ENCODE peak calls at places on chromosomes 13 and 19, in nine cellular contexts. R is ovary, O is transverse colon, H is adrenal gland, A is uterus, J is heart left ventricle, N is tibial nerve, L is erythroblast, C is H54. D is an unnamed sample.

GRCh38 chr19:2517881-2518601 is 42.1 kb downstream of the GADD45B start:
- DNase-seq in O (no peak), A (no peak), L (no peak), H (no peak), R (no peak), N (no peak), C (no peak), J (no peak), D (no peak)

GRCh38 chr19:7337380-7338194 is 11.2 kb upstream of the ARHGEF18 start:
- DNase-seq in N (peak), J (no peak), L (no peak), A (no peak), H (no peak), R (no peak), O (peak), C (no peak), D (no peak)

GRCh38 chr13:97224544-97225324 is 2.6 kb downstream of the MBNL2 start:
- DNase-seq in H (no peak), N (peak), J (peak), R (no peak), O (peak), A (no peak), L (peak), C (no peak), D (no peak)

GRCh38 chr19:53916004-53916403 is 6.9 kb downstream of the CACNG7 start:
- DNase-seq in L (no peak), R (no peak), O (no peak), A (no peak), C (no peak), J (no peak), H (no peak), N (no peak), D (no peak)

GRCh38 chr13:111503376-111503775 is 182.9 kb downstream of the TEX29 start:
- DNase-seq in A (no peak), L (no peak), O (no peak), H (no peak), C (no peak), J (no peak), N (no peak), R (no peak), D (no peak)

GRCh38 chr19:45955905-45956608 is 17.6 kb downstream of the NOVA2 start:
- DNase-seq in A (peak), J (peak), N (peak), H (peak), L (no peak), O (no peak), C (peak), R (no peak), D (no peak)

GRCh38 chr19:16296713-16297112 is 27.9 kb upstream of the KLF2 start:
- DNase-seq in N (no peak), L (no peak), A (no peak), H (no peak), R (no peak), J (no peak), O (no peak), C (no peak), D (no peak)

GRCh38 chr13:43014162-43014561 is 9.2 kb upstream of the DNAJC15 start:
- DNase-seq in N (no peak), A (no peak), O (no peak), H (no peak), J (no peak), L (no peak), R (no peak), C (no peak), D (no peak)

GRCh38 chr19:17555929-17556813 is 722 bp downstream of the COLGALT1 start:
- DNase-seq in R (peak), C (no peak), H (peak), N (peak), A (peak), O (peak), J (peak), L (peak), D (no peak)

GRCh38 chr13:42039946-42040729 is 8.3 kb upstream of the DGKH start:
- DNase-seq in L (peak), O (peak), R (peak), N (peak), J (peak), A (peak), C (peak), H (peak), D (peak)

GRCh38 chr19:49638360-49638759 is 1.6 kb downstream of the RRAS start:
- DNase-seq in L (no peak), A (no peak), N (no peak), H (no peak), O (peak), C (no peak), R (no peak), J (peak), D (no peak)

GRCh38 chr19:49640113-49640898 is at the start of gene RRAS:
- DNase-seq in N (peak), R (peak), A (peak), H (peak), J (peak), O (peak), L (peak), C (peak), D (peak)

GRCh38 chr19:49641688-49642487 is at the start of gene SCAF1:
- DNase-seq in L (peak), R (peak), O (peak), J (peak), H (peak), N (peak), C (peak), A (peak), D (peak)

GRCh38 chr19:49637865-49638350 is 2.0 kb downstream of the RRAS start:
- DNase-seq in R (peak), J (peak), C (peak), O (peak), H (peak), A (peak), N (peak), L (peak), D (peak)

DNA sequence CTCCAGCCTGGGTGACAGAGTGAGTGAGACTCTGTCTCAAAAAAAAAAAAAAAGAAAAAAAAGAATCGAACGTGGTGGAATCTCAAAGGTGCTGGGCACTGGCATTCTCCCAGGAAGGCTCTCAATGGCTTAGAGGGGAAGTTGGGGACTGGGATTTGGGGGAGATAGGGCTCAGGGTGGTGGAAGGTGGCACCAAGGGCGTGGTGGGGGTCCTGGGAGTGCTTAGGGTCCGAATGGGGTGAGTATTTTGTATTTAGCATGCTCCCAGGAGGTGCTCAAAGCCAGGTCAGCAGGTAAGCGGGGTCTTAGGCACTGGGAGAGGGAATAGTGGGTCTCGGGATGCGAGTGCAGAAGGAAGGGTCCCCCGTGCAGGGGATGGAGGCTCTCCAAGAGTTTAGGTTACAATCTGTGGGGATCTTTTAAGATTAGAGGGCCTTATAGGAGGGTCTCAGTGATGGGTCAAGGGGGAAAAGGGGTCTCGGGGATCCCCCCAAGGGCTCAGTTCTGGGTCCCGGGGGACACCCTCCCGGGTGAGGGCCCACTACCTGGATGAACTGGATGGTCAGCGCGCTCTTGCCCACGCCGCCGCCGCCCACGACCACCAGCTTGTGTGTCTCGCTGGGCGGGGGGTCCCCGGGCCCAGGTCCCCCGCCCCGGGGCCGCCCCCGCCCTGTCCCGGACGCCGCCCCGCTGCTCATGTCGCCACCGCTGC is 386 bp downstream of the RRAS start:
- DNase-seq in A (peak), O (peak), N (peak), R (peak), C (no peak), J (peak), L (no peak), H (no peak), D (no peak)
- TF ChIP-seq POLR2A in A (peak), O (no peak), N (peak), R (peak), C (peak), J (peak), L (no peak), H (no peak), D (no peak)

GRCh38 chr19:42406111-42406510 is 16.0 kb upstream of the CNFN start:
- DNase-seq in H (no peak), J (no peak), C (no peak), O (no peak), A (no peak), L (no peak), N (no peak), R (no peak), D (no peak)
- TF ChIP-seq POLR2A in H (no peak), J (no peak), C (no peak), O (no peak), A (no peak), L (no peak), N (no peak), R (no peak), D (no peak)

GRCh38 chr19:38850976-38851621 is 1.3 kb upstream of the HNRNPL start:
- DNase-seq in C (no peak), O (peak), J (peak), H (no peak), N (no peak), L (peak), A (peak), R (peak), D (no peak)

GRCh38 chr19:38853214-38853613 is 3.4 kb upstream of the HNRNPL start:
- DNase-seq in R (no peak), A (no peak), O (no peak), J (no peak), N (no peak), C (no peak), L (no peak), H (no peak), D (no peak)

GRCh38 chr19:38850231-38850975 is 617 bp upstream of the HNRNPL start:
- DNase-seq in L (peak), J (peak), A (peak), C (peak), R (peak), H (peak), N (peak), O (peak), D (peak)

GRCh38 chr19:38852231-38853044 is 2.7 kb upstream of the HNRNPL start:
- DNase-seq in R (peak), O (peak), H (peak), J (peak), L (peak), C (peak), A (peak), N (peak), D (peak)

GRCh38 chr19:38851622-38852230 is 1.9 kb upstream of the HNRNPL start:
- DNase-seq in H (peak), C (peak), N (peak), L (peak), O (peak), A (peak), J (peak), R (peak), D (no peak)
- TF ChIP-seq POLR2A in H (peak), C (peak), N (peak), L (peak), O (peak), A (peak), J (peak), R (peak), D (peak)

GRCh38 chr19:5892772-5893275 is 10.8 kb downstream of the NDUFA11 start:
- DNase-seq in N (no peak), J (no peak), C (no peak), L (no peak), R (no peak), H (peak), O (no peak), A (no peak), D (no peak)

GRCh38 chr19:5893296-5893903 is 10.2 kb downstream of the NDUFA11 start:
- DNase-seq in H (no peak), J (no peak), L (no peak), R (no peak), O (no peak), N (no peak), A (no peak), C (no peak), D (no peak)

GRCh38 chr19:5894704-5895349 is 8.8 kb downstream of the NDUFA11 start:
- DNase-seq in J (no peak), O (no peak), C (no peak), N (no peak), L (no peak), R (no peak), A (no peak), H (peak), D (no peak)

GRCh38 chr19:5895409-5895808 is 8.2 kb downstream of the NDUFA11 start:
- DNase-seq in A (no peak), C (no peak), O (no peak), H (peak), L (no peak), J (peak), N (no peak), R (no peak), D (no peak)

GRCh38 chr19:5893907-5894703 is 9.5 kb downstream of the NDUFA11 start:
- DNase-seq in H (peak), O (no peak), A (no peak), L (peak), N (no peak), J (peak), R (no peak), C (no peak), D (no peak)
- TF ChIP-seq POLR2A in H (no peak), O (no peak), A (no peak), L (no peak), N (no peak), J (no peak), R (no peak), C (no peak), D (no peak)

GRCh38 chr19:1393841-1394240 is 7.5 kb downstream of the GAMT start:
- DNase-seq in O (no peak), C (no peak), R (no peak), A (no peak), N (no peak), L (no peak), J (no peak), H (no peak), D (no peak)

GRCh38 chr19:1392939-1393530 is 8.3 kb downstream of the GAMT start:
- DNase-seq in O (no peak), N (no peak), J (no peak), H (no peak), R (no peak), C (no peak), A (no peak), L (no peak), D (no peak)

GRCh38 chr19:1395194-1396018 is 5.9 kb downstream of the GAMT start:
- DNase-seq in C (no peak), R (peak), L (no peak), N (no peak), H (no peak), J (no peak), O (no peak), A (no peak), D (no peak)

GRCh38 chr19:1396019-1396767 is 5.1 kb downstream of the GAMT start:
- DNase-seq in O (no peak), J (no peak), R (no peak), L (no peak), H (no peak), C (no peak), A (no peak), N (no peak), D (no peak)

DNA sequence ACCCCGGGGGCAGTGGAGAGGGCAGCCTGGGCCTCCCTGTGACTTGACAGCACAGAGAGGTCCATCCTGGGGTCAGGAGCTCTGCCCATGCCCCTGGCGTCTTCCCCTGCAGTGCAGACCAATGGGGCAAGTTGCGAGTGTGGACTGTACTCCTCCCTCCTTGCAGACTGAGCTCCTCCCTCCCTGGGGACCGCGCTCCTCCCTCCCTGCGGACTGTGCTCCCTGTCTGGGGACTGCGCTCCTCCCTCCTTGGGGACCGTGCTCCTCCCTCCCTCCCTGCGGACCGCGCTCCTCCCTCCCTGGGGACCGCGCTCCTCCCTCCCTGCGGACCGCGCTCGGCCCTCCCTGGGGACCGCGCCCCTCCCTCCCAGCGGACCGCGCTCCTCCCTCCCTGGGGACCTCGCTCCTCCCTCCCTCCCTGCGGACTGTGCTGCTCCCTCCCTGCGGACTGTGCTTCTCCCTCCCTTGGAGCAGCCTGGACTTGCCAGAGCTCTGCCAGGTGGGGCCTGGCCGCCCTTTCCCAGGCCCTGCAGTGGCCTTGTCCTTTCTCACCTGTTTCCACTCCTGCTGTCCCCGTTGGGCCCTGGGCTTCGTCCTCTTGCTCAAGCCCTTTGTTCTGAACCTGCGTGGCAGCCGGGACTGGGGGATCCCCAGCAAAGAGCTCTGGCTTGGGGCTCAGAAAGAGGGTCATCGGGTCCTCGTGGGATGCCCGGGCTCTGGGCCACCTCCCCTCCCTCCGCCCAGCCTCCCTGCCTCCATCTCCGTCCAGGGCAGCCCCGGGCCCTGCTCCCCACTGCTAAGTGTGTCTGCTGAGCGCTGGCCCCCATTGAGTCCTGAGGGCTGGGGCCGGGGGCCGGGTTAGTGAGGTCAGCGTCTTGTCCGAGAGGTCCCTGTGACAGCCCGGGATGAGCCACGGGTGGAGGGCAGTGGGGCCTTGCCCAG is 6.8 kb downstream of the GAMT start:
- DNase-seq in L (no peak), H (no peak), C (no peak), O (no peak), A (no peak), J (peak), N (no peak), R (no peak), D (no peak)
- TF ChIP-seq POLR2A in L (no peak), H (no peak), C (no peak), O (no peak), A (no peak), J (no peak), N (no peak), R (no peak), D (no peak)

GRCh38 chr13:51585234-51585672 is 991 bp downstream of the WDFY2 start:
- DNase-seq in C (no peak), R (no peak), L (peak), N (peak), A (no peak), J (no peak), O (no peak), H (peak), D (no peak)
- TF ChIP-seq POLR2A in C (no peak), R (no peak), L (no peak), N (no peak), A (no peak), J (no peak), O (no peak), H (no peak), D (no peak)

DNA sequence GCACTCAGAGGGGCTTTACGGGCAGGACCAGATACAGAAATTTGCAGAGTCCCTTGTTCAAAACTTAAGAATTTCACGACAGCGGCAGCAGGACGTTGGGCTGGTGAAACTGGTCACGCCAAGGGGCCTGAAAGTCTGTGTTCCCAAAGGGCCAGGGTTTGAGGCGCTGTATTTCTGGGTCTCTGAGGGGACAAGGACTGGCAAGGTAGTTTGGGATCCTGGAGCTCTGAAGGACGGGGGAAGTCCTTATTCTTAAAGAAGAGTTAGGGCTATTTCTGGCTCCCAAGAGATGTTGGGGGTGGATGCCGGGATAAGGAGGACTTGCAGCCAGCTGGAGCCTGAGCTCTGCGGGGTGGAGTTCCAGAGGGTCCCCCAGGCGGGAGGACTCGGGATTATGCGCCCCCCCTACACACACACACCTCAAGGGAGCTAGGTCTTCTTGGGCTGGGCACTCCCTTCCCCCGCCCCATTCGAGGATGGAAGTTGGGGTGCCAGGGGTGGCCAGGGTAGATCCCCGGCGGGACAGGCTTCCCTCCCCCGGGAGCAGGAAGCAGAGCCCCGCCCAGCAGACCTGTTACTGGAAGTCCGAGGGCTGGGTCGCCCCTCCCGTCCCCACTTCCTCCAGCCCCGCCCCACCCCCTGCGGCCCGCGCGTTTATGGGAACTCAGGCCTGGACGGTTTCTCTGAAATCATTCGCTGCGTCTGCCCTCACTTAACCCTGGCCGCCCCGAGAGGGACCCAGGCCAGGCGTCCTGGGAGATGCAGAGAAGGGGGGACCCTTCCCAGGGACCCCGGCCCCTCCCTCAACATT is 5.6 kb downstream of the BCL3 start:
- DNase-seq in J (peak), R (peak), A (peak), C (peak), O (peak), H (peak), N (peak), L (peak), D (no peak)
- TF ChIP-seq POLR2A in J (no peak), R (peak), A (peak), C (no peak), O (peak), H (no peak), N (peak), L (no peak), D (no peak)

GRCh38 chr19:11355160-11356073 is at the start of gene PLPPR2:
- DNase-seq in J (peak), H (peak), A (peak), L (peak), O (peak), N (peak), R (peak), C (peak), D (no peak)
- TF ChIP-seq POLR2A in J (no peak), H (peak), A (peak), L (peak), O (peak), N (peak), R (peak), C (peak), D (peak)

D was measured in vagina.